ENCODE peak calls at places on chromosomes 2 and 18, in four cellular contexts. V, P, Y and G are unnamed samples.

GRCh38 chr2:158729873-158730620 is 65.1 kb upstream of the DAPL1 start:
- DNase-seq in V (no peak), Y (no peak), P (no peak), G (no peak)

GRCh38 chr2:149166958-149167810 is 128.7 kb downstream of the LYPD6B start:
- DNase-seq in V (no peak), P (no peak), Y (no peak), G (no peak)

GRCh38 chr2:55136138-55136541 is 85.9 kb upstream of the RTN4 start:
- DNase-seq in V (no peak), Y (no peak), P (no peak), G (no peak)

GRCh38 chr2:178280261-178280852 is 86.0 kb downstream of the OSBPL6 start:
- DNase-seq in Y (no peak), P (no peak), V (peak; percentile 39), G (peak; percentile 59)

GRCh38 chr2:71181316-71181715 is 45.6 kb downstream of the PAIP2B start:
- DNase-seq in V (no peak), Y (no peak), P (no peak), G (no peak)

GRCh38 chr2:8573942-8574195 is 108.0 kb upstream of the ID2 start:
- DNase-seq in V (no peak), P (no peak), Y (no peak), G (no peak)

GRCh38 chr2:224612581-224612980 is 27.4 kb upstream of the CUL3 start:
- DNase-seq in V (no peak), P (no peak), Y (no peak), G (no peak)

GRCh38 chr2:30208453-30208852 is 22.9 kb upstream of the LBH start:
- DNase-seq in Y (peak; percentile 84), P (peak; percentile 77), V (peak; percentile 97), G (peak; percentile 82)

GRCh38 chr2:113114996-113115395 is 12.4 kb upstream of the IL1RN start:
- DNase-seq in P (no peak), V (no peak), Y (no peak), G (no peak)

GRCh38 chr2:132547089-132547687 is 122.8 kb downstream of the LYPD1 start:
- DNase-seq in P (peak; percentile 29), V (peak; percentile 80), Y (peak; percentile 63), G (peak; percentile 85)

GRCh38 chr2:10028988-10029874 is 14.1 kb upstream of the KLF11 start:
- DNase-seq in P (no peak), Y (peak; percentile 68), V (peak; percentile 61), G (no peak)

GRCh38 chr2:85905891-85906290 is 17.1 kb upstream of the ST3GAL5 start:
- DNase-seq in V (no peak), Y (no peak), P (no peak), G (no peak)

GRCh38 chr2:85908506-85908905 is 19.7 kb upstream of the ST3GAL5 start:
- DNase-seq in Y (no peak), V (no peak), P (no peak), G (no peak)

GRCh38 chr2:85905187-85905666 is 16.4 kb upstream of the ST3GAL5 start:
- DNase-seq in P (no peak), V (no peak), Y (no peak), G (peak; percentile 30)

GRCh38 chr2:85907671-85908157 is 18.9 kb upstream of the ST3GAL5 start:
- DNase-seq in P (no peak), Y (no peak), V (no peak), G (peak; percentile 44)

DNA sequence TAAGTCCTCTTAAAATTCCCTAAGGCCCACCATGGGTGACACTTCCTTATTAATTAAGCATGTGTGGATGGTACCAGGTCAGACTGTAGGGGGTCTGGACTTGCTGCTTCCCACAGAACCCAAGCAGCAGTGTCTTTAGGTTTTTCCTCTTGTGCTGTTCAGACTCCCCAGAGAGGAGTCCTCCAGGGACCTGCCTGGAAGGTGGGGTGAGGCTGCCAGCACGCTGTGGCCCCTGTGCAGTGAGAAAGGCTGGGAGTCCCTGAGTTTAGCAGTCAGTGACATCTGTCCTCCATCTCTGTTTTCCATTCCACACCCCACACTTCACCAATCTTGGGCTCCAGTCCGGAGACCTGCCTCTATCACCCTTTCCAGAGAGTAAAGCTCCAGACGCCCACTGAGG is 18.0 kb upstream of the ST3GAL5 start:
- DNase-seq in V (no peak), Y (no peak), P (no peak), G (no peak)
- H3K56ac ChIP-seq in V (no peak overlapping the region), Y (no peak overlapping the region), P (no peak overlapping the region), G (no peak overlapping the region)

GRCh38 chr2:18171191-18172139 is 293.0 kb downstream of the KCNS3 start:
- DNase-seq in Y (no peak), V (no peak), P (no peak), G (peak; percentile 65)

GRCh38 chr2:18178736-18179349 is 300.4 kb downstream of the KCNS3 start:
- DNase-seq in V (peak; percentile 74), Y (peak; percentile 42), P (peak; percentile 7), G (peak; percentile 38)

GRCh38 chr2:18180031-18180610 is 301.7 kb downstream of the KCNS3 start:
- DNase-seq in Y (no peak), P (no peak), V (no peak), G (no peak)

DNA sequence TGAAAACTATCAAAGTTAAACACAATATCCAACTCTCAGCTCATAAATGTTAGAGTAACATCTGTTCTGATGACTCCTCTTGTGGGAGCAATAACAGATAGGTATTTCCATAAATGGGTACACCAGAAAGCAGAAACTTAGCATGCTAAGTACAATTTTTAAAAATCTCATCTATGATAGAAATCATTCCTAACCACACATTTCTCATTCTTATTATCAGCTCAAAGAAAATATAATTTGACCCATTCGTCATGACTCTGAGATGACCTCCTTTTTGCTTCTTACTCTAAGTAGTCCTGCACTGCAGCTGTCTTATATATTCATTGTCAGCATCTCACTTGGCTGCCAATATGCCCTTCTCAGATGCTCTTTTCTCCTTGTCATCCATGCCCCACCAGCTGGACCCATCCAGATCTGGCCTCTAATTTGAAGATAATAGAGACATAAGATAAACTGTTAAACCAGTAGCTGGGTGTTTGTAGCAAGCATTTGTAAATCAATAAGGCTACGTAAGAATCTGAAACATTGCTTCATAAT is 298.3 kb downstream of the KCNS3 start:
- DNase-seq in P (no peak), V (no peak), Y (no peak), G (no peak)
- H3K56ac ChIP-seq in P (no peak overlapping the region), V (no peak overlapping the region), Y (no peak overlapping the region), G (no peak overlapping the region)

GRCh38 chr2:26855516-26855915 is 7.6 kb downstream of the DPYSL5 start:
- DNase-seq in P (no peak), Y (no peak), V (no peak), G (no peak)

GRCh38 chr2:26854283-26854827 is 6.4 kb downstream of the DPYSL5 start:
- DNase-seq in V (no peak), Y (no peak), P (no peak), G (no peak)

GRCh38 chr2:26850002-26850431 is 2.1 kb downstream of the DPYSL5 start:
- DNase-seq in V (no peak), P (no peak), Y (no peak), G (no peak)

GRCh38 chr2:26850565-26850964 is 2.6 kb downstream of the DPYSL5 start:
- DNase-seq in Y (no peak), P (no peak), V (no peak), G (no peak)

GRCh38 chr2:26852405-26853348 is 4.7 kb downstream of the DPYSL5 start:
- DNase-seq in V (no peak), P (no peak), Y (no peak), G (no peak)
- H3K56ac ChIP-seq in V (no peak overlapping the region), P (no peak overlapping the region), Y (no peak overlapping the region), G (no peak overlapping the region)

GRCh38 chr18:12018861-12019260 is 37.6 kb downstream of the IMPA2 start:
- DNase-seq in Y (no peak), V (no peak), P (no peak), G (no peak)

GRCh38 chr18:12014976-12015696 is 33.8 kb downstream of the IMPA2 start:
- DNase-seq in V (no peak), P (no peak), Y (no peak), G (no peak)

GRCh38 chr18:12014521-12014920 is 33.2 kb downstream of the IMPA2 start:
- DNase-seq in Y (no peak), V (no peak), P (no peak), G (no peak)

GRCh38 chr18:12015697-12016062 is 34.4 kb downstream of the IMPA2 start:
- DNase-seq in P (no peak), Y (no peak), V (no peak), G (peak; percentile 72)

DNA sequence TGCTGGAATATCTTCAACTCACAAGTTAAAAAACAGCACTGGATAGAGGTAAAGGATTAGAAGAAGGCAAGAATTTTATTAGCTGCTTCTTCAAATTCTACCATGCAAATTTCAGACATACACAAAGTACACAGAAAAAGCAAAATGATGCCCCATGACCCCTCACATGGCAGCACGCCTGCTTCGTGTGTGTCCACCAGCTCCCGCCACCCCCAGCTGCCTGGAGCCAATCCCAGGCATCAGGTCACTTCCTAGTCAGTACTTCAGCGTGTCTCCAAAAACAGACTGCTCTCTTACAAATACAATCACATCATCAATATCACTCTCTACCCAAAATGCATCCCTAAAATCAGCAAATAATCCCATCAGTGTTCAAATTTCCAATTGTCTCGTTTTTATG is 35.8 kb downstream of the IMPA2 start:
- DNase-seq in V (no peak), Y (no peak), P (no peak), G (no peak)
- H3K56ac ChIP-seq in V (no peak overlapping the region), Y (no peak overlapping the region), P (no peak overlapping the region), G (no peak overlapping the region)

GRCh38 chr2:127064642-127065250 is 42.2 kb downstream of the BIN1 start:
- DNase-seq in V (peak; percentile 97), Y (peak; percentile 92), P (peak; percentile 43), G (peak; percentile 97)
- H3K56ac ChIP-seq in V (peak overlapping the region; percentile 87), Y (no peak overlapping the region), P (no peak overlapping the region), G (peak overlapping the region; percentile 34)

GRCh38 chr2:58427572-58428285 is 186.6 kb upstream of the FANCL start:
- DNase-seq in Y (peak; percentile 51), P (no peak), V (peak; percentile 84), G (peak; percentile 15)
- H3K56ac ChIP-seq in Y (peak overlapping the region; percentile 96), P (peak overlapping the region; percentile 50), V (peak overlapping the region; percentile 93), G (no peak overlapping the region)

DNA sequence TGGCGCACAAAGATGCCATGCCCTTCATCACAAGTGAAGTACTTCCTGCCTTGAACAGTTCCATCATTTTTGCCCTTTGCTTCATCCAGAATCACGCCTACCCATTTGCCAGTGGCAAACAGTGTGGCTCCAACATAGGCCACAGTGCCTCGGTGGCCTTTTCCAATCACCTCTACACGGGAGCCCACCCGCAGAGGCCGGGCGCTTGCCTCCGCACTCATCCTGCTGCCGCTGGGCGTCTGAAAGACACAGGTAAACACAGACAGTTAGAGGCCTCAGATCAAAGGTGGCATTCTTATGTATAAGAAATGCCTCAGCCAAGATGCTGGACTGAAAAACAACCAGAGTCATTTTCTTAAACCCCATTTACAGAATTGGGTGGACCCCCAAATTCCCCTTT is 2.1 kb downstream of the DCTN1 start:
- DNase-seq in P (no peak), V (no peak), Y (no peak), G (no peak)
- H3K56ac ChIP-seq in P (no peak overlapping the region), V (no peak overlapping the region), Y (no peak overlapping the region), G (no peak overlapping the region)

GRCh38 chr2:52107124-52107523 is 1075.2 kb upstream of the NRXN1 start:
- DNase-seq in P (no peak), Y (no peak), V (no peak), G (no peak)
- H3K56ac ChIP-seq in P (no peak overlapping the region), Y (no peak overlapping the region), V (no peak overlapping the region), G (no peak overlapping the region)

DNA sequence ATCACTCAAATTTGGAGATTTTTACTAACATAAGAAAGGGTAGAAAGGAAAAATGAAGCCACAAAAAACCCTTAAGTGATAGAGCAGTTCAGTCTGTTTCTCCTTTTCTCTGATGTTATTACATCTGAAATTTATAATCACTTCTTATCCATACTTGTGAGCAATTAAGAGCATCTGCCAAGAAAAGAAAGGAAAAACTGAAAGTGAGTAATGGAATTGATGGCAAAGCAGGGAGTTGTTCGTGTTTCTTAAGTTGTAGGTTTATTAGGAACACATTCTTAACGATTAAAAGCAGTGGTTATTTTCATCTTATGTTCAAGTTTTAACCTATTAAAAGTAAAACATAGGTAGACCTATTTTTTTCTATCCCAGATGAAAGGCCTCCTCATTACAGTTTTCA is 277.7 kb downstream of the RND3 start:
- DNase-seq in Y (no peak), P (no peak), V (no peak), G (no peak)
- H3K56ac ChIP-seq in Y (no peak overlapping the region), P (no peak overlapping the region), V (no peak overlapping the region), G (no peak overlapping the region)